ENCODE peak calls at places on chromosomes 16 and 17, in eight cellular contexts. G, Q, M, Y, W, X, J and F are unnamed samples.

GRCh38 chr17:14276535-14277250 is 24.2 kb upstream of the HS3ST3B1 start:
- DNase-seq in G (no peak), Q (no peak), M (no peak), Y (no peak), W (no peak), X (no peak), J (no peak), F (peak)

GRCh38 chr16:4847774-4848587 is 700 bp downstream of the UBN1 start:
- DNase-seq in G (peak), Q (peak), M (no peak), Y (peak), W (peak), X (peak), J (peak), F (peak)

GRCh38 chr16:49799172-49799571 is 56.7 kb downstream of the ZNF423 start:
- DNase-seq in G (no peak), Q (no peak), M (no peak), Y (no peak), W (no peak), X (no peak), J (no peak), F (no peak)

GRCh38 chr17:34275881-34276280 is 5.9 kb downstream of the CCL7 start:
- DNase-seq in G (no peak), Q (peak), M (no peak), Y (no peak), W (no peak), X (no peak), J (no peak), F (no peak)

GRCh38 chr17:51435641-51436091 is 175.3 kb downstream of the UTP18 start:
- DNase-seq in G (peak), Q (peak), M (no peak), Y (no peak), W (peak), X (no peak), J (no peak), F (peak)

GRCh38 chr17:83152221-83152744 is 72.9 kb downstream of the METRNL start:
- DNase-seq in G (no peak), Q (no peak), M (no peak), Y (peak), W (no peak), X (peak), J (no peak), F (no peak)

GRCh38 chr17:74746922-74747321 is 1.5 kb upstream of the NHERF1 start:
- DNase-seq in G (peak), Q (no peak), M (no peak), Y (peak), W (no peak), X (no peak), J (no peak), F (no peak)

GRCh38 chr17:55664287-55664686 is 58.4 kb downstream of the TMEM100 start:
- DNase-seq in G (no peak), Q (no peak), M (no peak), Y (no peak), W (no peak), X (no peak), J (no peak), F (no peak)

GRCh38 chr17:37062036-37062435 is 113.3 kb downstream of the AATF start:
- DNase-seq in G (no peak), Q (no peak), M (no peak), Y (no peak), W (no peak), X (no peak), J (no peak), F (no peak)

GRCh38 chr16:53689636-53690035 is 14.0 kb downstream of the RPGRIP1L start:
- DNase-seq in G (no peak), Q (no peak), M (no peak), Y (no peak), W (no peak), X (no peak), J (no peak), F (no peak)

GRCh38 chr17:66636111-66636510 is 198.8 kb upstream of the CACNG5 start:
- DNase-seq in G (no peak), Q (no peak), M (no peak), Y (no peak), W (no peak), X (no peak), J (no peak), F (no peak)

GRCh38 chr16:14672403-14672971 is 21.6 kb downstream of the PLA2G10 start:
- DNase-seq in G (no peak), Q (no peak), M (no peak), Y (no peak), W (peak), X (no peak), J (no peak), F (no peak)

GRCh38 chr17:4003501-4004421 is 39.5 kb upstream of the ATP2A3 start:
- DNase-seq in G (peak), Q (no peak), M (no peak), Y (peak), W (peak), X (no peak), J (no peak), F (no peak)

GRCh38 chr16:12395266-12395665 is 408.4 kb downstream of the CPPED1 start:
- DNase-seq in G (no peak), Q (no peak), M (no peak), Y (no peak), W (no peak), X (no peak), J (no peak), F (no peak)

GRCh38 chr17:14296511-14296910 is 4.4 kb upstream of the HS3ST3B1 start:
- DNase-seq in G (no peak), Q (no peak), M (no peak), Y (no peak), W (no peak), X (no peak), J (no peak), F (peak)

GRCh38 chr17:42251115-42251514 is 25.1 kb downstream of the STAT5B start:
- DNase-seq in G (no peak), Q (peak), M (no peak), Y (no peak), W (no peak), X (no peak), J (no peak), F (no peak)

GRCh38 chr17:40554646-40555295 is 10.5 kb downstream of the CCR7 start:
- DNase-seq in G (no peak), Q (no peak), M (no peak), Y (no peak), W (peak), X (peak), J (no peak), F (peak)

GRCh38 chr17:65576939-65577338 is 15.5 kb upstream of the AXIN2 start:
- DNase-seq in G (no peak), Q (no peak), M (no peak), Y (no peak), W (no peak), X (no peak), J (no peak), F (no peak)

GRCh38 chr16:64428463-64428862 is 693.4 kb downstream of the CDH11 start:
- DNase-seq in G (no peak), Q (peak), M (no peak), Y (no peak), W (no peak), X (no peak), J (no peak), F (no peak)

GRCh38 chr16:82995927-82996441 is 369.2 kb downstream of the CDH13 start:
- DNase-seq in G (no peak), Q (peak), M (no peak), Y (no peak), W (no peak), X (no peak), J (no peak), F (no peak)

GRCh38 chr17:80569936-80570335 is 25.3 kb downstream of the RPTOR start:
- DNase-seq in G (no peak), Q (no peak), M (no peak), Y (no peak), W (no peak), X (no peak), J (no peak), F (no peak)

GRCh38 chr17:62755139-62755851 is 52.8 kb downstream of the MARCHF10 start:
- DNase-seq in G (no peak), Q (no peak), M (no peak), Y (no peak), W (no peak), X (no peak), J (no peak), F (no peak)

GRCh38 chr17:41496803-41497484 is 7.2 kb upstream of the KRT36 start:
- DNase-seq in G (peak), Q (peak), M (no peak), Y (no peak), W (peak), X (peak), J (peak), F (no peak)

GRCh38 chr17:66540131-66540781 is 237.8 kb downstream of the PRKCA start:
- DNase-seq in G (no peak), Q (no peak), M (no peak), Y (peak), W (no peak), X (peak), J (no peak), F (no peak)

GRCh38 chr17:9917801-9918200 is 12.7 kb upstream of the RCVRN start:
- DNase-seq in G (no peak), Q (no peak), M (no peak), Y (no peak), W (no peak), X (no peak), J (no peak), F (no peak)

GRCh38 chr17:9916108-9916507 is 11.0 kb upstream of the RCVRN start:
- DNase-seq in G (no peak), Q (no peak), M (no peak), Y (no peak), W (no peak), X (no peak), J (no peak), F (no peak)

GRCh38 chr17:9918352-9918751 is 13.3 kb upstream of the RCVRN start:
- DNase-seq in G (no peak), Q (no peak), M (no peak), Y (no peak), W (no peak), X (no peak), J (no peak), F (no peak)

GRCh38 chr17:9918804-9919352 is 13.8 kb upstream of the RCVRN start:
- DNase-seq in G (no peak), Q (no peak), M (no peak), Y (no peak), W (no peak), X (no peak), J (no peak), F (no peak)

GRCh38 chr17:9917131-9917530 is 12.1 kb upstream of the RCVRN start:
- DNase-seq in G (no peak), Q (no peak), M (no peak), Y (no peak), W (no peak), X (no peak), J (no peak), F (no peak)
- TF ChIP-seq CTCF in G (no peak), Q (no peak), M (no peak), Y (no peak), W (no peak), X (no peak), J (no peak), F (no peak)

GRCh38 chr16:80710918-80711317 is 93.5 kb downstream of the CDYL2 start:
- DNase-seq in G (no peak), Q (no peak), M (no peak), Y (no peak), W (no peak), X (no peak), J (no peak), F (no peak)
- TF ChIP-seq POLR2A in G (no peak), Q (no peak), M (no peak), Y (no peak), W (no peak), X (no peak), J (no peak), F (no peak)

DNA sequence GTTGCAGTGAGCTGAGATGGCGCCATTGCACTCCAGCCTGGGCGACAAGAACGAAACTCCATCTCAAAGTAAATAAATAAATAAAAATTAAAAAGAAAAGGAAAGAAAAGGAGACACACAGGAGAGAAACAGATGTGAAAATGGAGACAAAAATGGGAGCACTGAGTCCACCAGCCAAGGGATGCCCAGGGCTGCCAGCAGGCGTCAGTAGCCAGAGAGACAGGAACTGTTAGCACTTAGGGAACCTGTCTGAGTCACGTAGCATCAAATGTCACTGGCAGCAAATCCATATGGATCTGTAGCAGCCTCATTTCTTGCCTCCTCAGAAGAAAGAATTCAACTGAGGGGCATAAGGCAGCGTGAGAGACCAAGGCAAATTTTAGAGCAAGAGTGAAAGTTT is 79.7 kb downstream of the CYLD start:
- DNase-seq in G (no peak), Q (no peak), M (no peak), Y (no peak), W (no peak), X (no peak), J (no peak), F (no peak)
- TF ChIP-seq CTCF in G (no peak), Q (no peak), M (no peak), Y (no peak), W (no peak), X (no peak), J (no peak), F (no peak)

DNA sequence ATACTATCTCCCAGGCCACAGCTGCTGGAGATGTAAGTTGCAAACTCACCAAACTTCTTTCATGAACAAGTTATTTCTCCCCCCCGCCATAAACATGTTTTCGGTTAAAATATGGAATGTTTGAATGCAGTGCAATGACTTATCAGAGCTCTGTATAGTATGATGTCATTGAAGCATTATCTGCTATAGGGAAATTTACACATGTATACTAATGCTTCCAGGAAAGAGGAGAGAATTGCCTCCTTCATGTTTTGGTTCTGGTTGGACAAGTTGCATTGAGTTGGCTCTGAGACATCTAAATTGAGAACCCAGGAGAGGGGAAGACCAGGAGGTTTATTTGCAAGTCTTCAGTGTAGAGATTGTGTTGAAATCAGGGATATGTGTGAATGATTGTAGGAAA is 20.8 kb downstream of the UQCRC2 start:
- DNase-seq in G (no peak), Q (no peak), M (no peak), Y (no peak), W (no peak), X (no peak), J (no peak), F (no peak)
- TF ChIP-seq POLR2A in G (no peak), Q (no peak), M (no peak), Y (no peak), W (no peak), X (no peak), J (no peak), F (no peak)

DNA sequence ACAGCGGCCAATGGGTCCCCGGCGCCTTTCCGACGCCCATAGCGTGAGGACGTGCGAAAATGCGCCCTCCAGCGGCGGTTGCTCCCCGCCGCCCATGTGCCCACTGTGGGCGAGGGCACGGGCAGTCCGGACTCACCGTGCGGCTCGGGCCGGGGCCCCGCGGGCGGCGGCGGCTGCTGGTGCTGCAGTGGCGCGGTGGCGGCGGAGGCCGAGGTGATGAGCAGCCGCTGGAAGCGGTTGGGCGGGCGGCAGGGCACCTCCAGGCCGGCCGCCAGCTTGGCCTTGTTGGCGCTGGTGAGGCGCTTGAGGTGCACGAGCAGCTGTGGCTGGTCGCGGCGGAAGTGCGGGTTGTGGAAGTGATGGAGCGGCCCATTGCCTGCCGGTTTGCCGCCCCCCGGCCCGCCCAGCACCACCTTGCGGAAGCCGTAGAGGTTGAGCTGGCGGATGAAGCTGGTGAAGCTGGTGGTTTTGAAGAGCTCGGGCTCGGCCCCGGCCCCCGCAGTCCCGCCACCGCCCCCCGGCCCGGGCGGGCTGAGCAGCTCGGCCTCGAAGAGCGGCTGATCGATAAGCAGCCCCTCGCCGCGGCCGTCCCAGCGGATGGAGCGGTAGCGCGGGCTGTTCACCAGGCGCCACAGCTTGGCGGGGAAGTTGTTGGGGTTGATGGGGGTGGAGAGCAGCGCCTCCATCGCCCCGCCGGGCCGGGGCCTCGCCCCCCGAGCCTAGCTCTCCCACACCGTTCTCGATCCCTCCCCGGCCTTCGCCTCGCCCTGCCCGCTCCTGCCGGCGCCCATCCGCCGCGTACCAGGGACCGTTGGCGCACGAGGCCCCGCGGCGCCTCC is at the start of gene HSF5:
- DNase-seq in G (peak), Q (peak), M (no peak), Y (no peak), W (peak), X (no peak), J (no peak), F (peak)
- TF ChIP-seq CTCF in G (no peak), Q (peak), M (no peak), Y (no peak), W (no peak), X (no peak), J (no peak), F (peak)

GRCh38 chr17:72421128-72422092 is 300.6 kb downstream of the SOX9 start:
- DNase-seq in G (peak), Q (peak), M (no peak), Y (no peak), W (peak), X (peak), J (peak), F (no peak)
- TF ChIP-seq POLR2A in G (no peak), Q (no peak), M (no peak), Y (no peak), W (no peak), X (no peak), J (no peak), F (no peak)